ENCODE peak calls at places on chromosomes 2 and 18, in five cellular contexts. V, X, L, I and S are unnamed samples. For H3K27me3, the result is how much of the 10 kb centered on the place peaks cover.

GRCh38 chr2:96485350-96485749 is 19.8 kb downstream of the NEURL3 start:
- DNase-seq in V (no peak), X (no peak), L (no peak), I (no peak), S (no peak)

GRCh38 chr2:198545411-198545810 is 741.0 kb downstream of the PLCL1 start:
- DNase-seq in V (no peak), X (peak), L (no peak), I (no peak), S (peak)

GRCh38 chr2:165371356-165371755 is 98.1 kb upstream of the CSRNP3 start:
- DNase-seq in V (no peak), X (no peak), L (no peak), I (no peak), S (no peak)

GRCh38 chr2:219522111-219523030 is 8.1 kb downstream of the ASIC4 start:
- DNase-seq in V (peak), X (peak), L (no peak), I (no peak), S (peak)

GRCh38 chr18:48543228-48543627 is 4.4 kb downstream of the CTIF start:
- DNase-seq in V (no peak), X (no peak), L (no peak), I (no peak), S (no peak)

GRCh38 chr18:49025767-49026500 is 75.2 kb upstream of the SMAD7 start:
- DNase-seq in V (no peak), X (no peak), L (no peak), I (no peak), S (no peak)

GRCh38 chr2:206086683-206087350 is 843 bp upstream of the INO80D start:
- DNase-seq in V (peak), X (no peak), L (no peak), I (no peak), S (peak)

GRCh38 chr2:240383871-240384700 is 51.4 kb upstream of the GPC1 start:
- DNase-seq in V (no peak), X (no peak), L (no peak), I (no peak), S (no peak)

GRCh38 chr2:152649997-152650396 is 67.3 kb downstream of the PRPF40A start:
- DNase-seq in V (no peak), X (no peak), L (no peak), I (no peak), S (no peak)

GRCh38 chr2:86011449-86011941 is 94.2 kb downstream of the POLR1A start:
- DNase-seq in V (no peak), X (no peak), L (no peak), I (no peak), S (peak)

GRCh38 chr2:33457588-33458247 is 18.7 kb upstream of the RASGRP3 start:
- DNase-seq in V (peak), X (no peak), L (peak), I (no peak), S (no peak)

GRCh38 chr18:55515204-55515603 is 72.8 kb downstream of the TCF4 start:
- DNase-seq in V (no peak), X (no peak), L (peak), I (no peak), S (no peak)

GRCh38 chr2:61443342-61444041 is 27.4 kb downstream of the USP34 start:
- DNase-seq in V (no peak), X (no peak), L (no peak), I (no peak), S (no peak)

GRCh38 chr2:129178356-129178755 is 801.1 kb upstream of the RAB6C start:
- DNase-seq in V (peak), X (no peak), L (no peak), I (no peak), S (peak)

GRCh38 chr18:10119528-10119927 is 205.7 kb downstream of the VAPA start:
- DNase-seq in V (no peak), X (no peak), L (no peak), I (no peak), S (no peak)

GRCh38 chr18:63963610-63964256 is 6.1 kb upstream of the SERPINB8 start:
- DNase-seq in V (peak), X (no peak), L (no peak), I (peak), S (peak)

GRCh38 chr2:172021955-172022354 is 22.2 kb downstream of the METAP1D start:
- DNase-seq in V (peak), X (no peak), L (no peak), I (no peak), S (no peak)

GRCh38 chr18:21101172-21101571 is 10.4 kb downstream of the ROCK1 start:
- DNase-seq in V (no peak), X (no peak), L (no peak), I (no peak), S (no peak)

GRCh38 chr2:174510583-174511189 is 23.9 kb upstream of the GPR155 start:
- DNase-seq in V (peak), X (no peak), L (no peak), I (no peak), S (peak)

GRCh38 chr2:201482543-201482942 is 31.0 kb downstream of the STRADB start:
- DNase-seq in V (no peak), X (no peak), L (no peak), I (no peak), S (no peak)

GRCh38 chr2:210169871-210170441 is 1.3 kb downstream of the KANSL1L start:
- DNase-seq in V (peak), X (no peak), L (no peak), I (no peak), S (peak)

GRCh38 chr2:109020217-109020637 is 31.2 kb upstream of the EDAR start:
- DNase-seq in V (peak), X (no peak), L (no peak), I (no peak), S (no peak)

GRCh38 chr2:122389694-122390093 is 634.2 kb downstream of the TSN start:
- DNase-seq in V (no peak), X (no peak), L (no peak), I (no peak), S (no peak)

GRCh38 chr2:185318271-185318724 is 420.3 kb upstream of the FSIP2 start:
- DNase-seq in V (no peak), X (no peak), L (no peak), I (no peak), S (peak)

GRCh38 chr2:158478237-158478636 is 21.5 kb downstream of the PKP4 start:
- DNase-seq in V (no peak), X (no peak), L (no peak), I (no peak), S (no peak)

GRCh38 chr2:158477202-158477601 is 20.4 kb downstream of the PKP4 start:
- DNase-seq in V (no peak), X (no peak), L (no peak), I (no peak), S (no peak)

GRCh38 chr2:158473719-158474392 is 17.1 kb downstream of the PKP4 start:
- DNase-seq in V (no peak), X (no peak), L (no peak), I (no peak), S (no peak)
- TF ChIP-seq CTCF in V (no peak), X (no peak), L (no peak), I (peak), S (no peak)

GRCh38 chr2:137802038-137802437 is 162.2 kb upstream of the HNMT start:
- DNase-seq in V (no peak), X (no peak), L (no peak), I (no peak), S (no peak)

GRCh38 chr2:137800386-137800785 is 163.9 kb upstream of the HNMT start:
- DNase-seq in V (no peak), X (no peak), L (no peak), I (no peak), S (no peak)

GRCh38 chr2:137797630-137798029 is 166.6 kb upstream of the HNMT start:
- DNase-seq in V (no peak), X (no peak), L (no peak), I (no peak), S (no peak)

GRCh38 chr2:137801228-137801627 is 163.0 kb upstream of the HNMT start:
- DNase-seq in V (no peak), X (no peak), L (no peak), I (no peak), S (no peak)

GRCh38 chr2:137799599-137799998 is 164.7 kb upstream of the HNMT start:
- DNase-seq in V (no peak), X (no peak), L (no peak), I (no peak), S (no peak)
- H3K27me3 ChIP-seq in V (under half), X (under half), L (under half), I (under half), S (under half)

DNA sequence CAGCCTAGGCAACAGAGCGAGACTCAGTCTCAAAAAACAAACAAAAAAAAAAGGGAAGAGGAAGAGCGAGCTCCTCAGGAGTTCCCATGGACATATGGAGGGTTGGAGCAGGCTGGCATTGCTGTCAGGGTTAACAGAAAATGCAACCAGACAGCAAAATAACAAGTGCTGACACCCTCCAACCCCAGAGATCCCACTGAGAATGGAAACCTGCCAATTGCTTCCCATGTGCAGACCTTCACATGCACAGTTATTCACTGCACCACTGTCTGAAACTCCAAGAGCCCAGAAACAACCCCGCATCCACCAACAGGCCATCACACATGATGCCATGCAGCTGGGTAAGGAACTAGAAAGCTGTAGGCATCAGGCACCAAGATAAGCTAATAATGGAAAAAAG is 43.5 kb downstream of the TFCP2L1 start:
- DNase-seq in V (no peak), X (no peak), L (no peak), I (no peak), S (no peak)
- TF ChIP-seq CTCF in V (no peak), X (no peak), L (no peak), I (no peak), S (no peak)

GRCh38 chr2:236241181-236242056 is 22.8 kb downstream of the ASB18 start:
- DNase-seq in V (no peak), X (no peak), L (no peak), I (no peak), S (no peak)

GRCh38 chr2:236244256-236244655 is 19.9 kb downstream of the ASB18 start:
- DNase-seq in V (no peak), X (no peak), L (no peak), I (no peak), S (no peak)

GRCh38 chr2:236239276-236240065 is 24.7 kb downstream of the ASB18 start:
- DNase-seq in V (no peak), X (no peak), L (no peak), I (no peak), S (no peak)

GRCh38 chr2:236240228-236240990 is 23.8 kb downstream of the ASB18 start:
- DNase-seq in V (no peak), X (no peak), L (peak), I (peak), S (no peak)

GRCh38 chr2:236242057-236242495 is 22.1 kb downstream of the ASB18 start:
- DNase-seq in V (no peak), X (no peak), L (no peak), I (no peak), S (no peak)
- H3K27me3 ChIP-seq in V (under half), X (under half), L (under half), I (under half), S (under half)